ENCODE peak calls at places on chromosomes 7 and 10, in five cellular contexts. K, B, Q, Y and H are unnamed samples.

GRCh38 chr10:42955493-42955889 is 121.4 kb upstream of the RET start:
- DNase-seq in B (no peak), K (no peak), Q (peak; percentile 24), Y (no peak), H (no peak)

GRCh38 chr10:101136007-101136707 is 5.1 kb downstream of the TLX1 start:
- DNase-seq in K (no peak), Q (no peak), Y (no peak), B (no peak), H (no peak)

GRCh38 chr7:107948645-107949442 is 54.1 kb downstream of the LAMB1 start:
- DNase-seq in Y (no peak), K (peak; percentile 73), Q (no peak), B (no peak), H (no peak)

GRCh38 chr10:79318369-79318768 is 28.9 kb upstream of the PPIF start:
- DNase-seq in Q (no peak), K (no peak), B (no peak), Y (no peak), H (no peak)

GRCh38 chr7:55177589-55178261 is 158.9 kb downstream of the EGFR start:
- DNase-seq in Q (peak; percentile 58), K (no peak), B (no peak), Y (no peak), H (peak; percentile 51)

GRCh38 chr7:45469103-45469502 is 105.1 kb upstream of the ADCY1 start:
- DNase-seq in K (no peak), B (no peak), Y (no peak), Q (no peak), H (no peak)

GRCh38 chr7:6026011-6026819 is 5.0 kb upstream of the ANKRD61 start:
- DNase-seq in Q (peak; percentile 91), Y (peak; percentile 80), B (peak; percentile 69), K (no peak), H (peak; percentile 75)

GRCh38 chr10:132167041-132167674 is 19.6 kb upstream of the DPYSL4 start:
- DNase-seq in K (no peak), B (no peak), Y (no peak), Q (peak; percentile 43), H (no peak)

GRCh38 chr7:132098337-132098736 is 477.9 kb downstream of the PLXNA4 start:
- DNase-seq in B (no peak), Y (no peak), Q (no peak), K (no peak), H (no peak)

GRCh38 chr10:128431506-128431905 is 305.3 kb upstream of the MKI67 start:
- DNase-seq in B (no peak), K (no peak), Y (no peak), Q (no peak), H (no peak)

GRCh38 chr10:61835909-61836232 is 65.6 kb upstream of the ARID5B start:
- DNase-seq in Y (no peak), B (no peak), Q (no peak), K (no peak), H (no peak)

GRCh38 chr7:94848531-94848930 is 58.9 kb upstream of the PPP1R9A start:
- DNase-seq in K (no peak), Q (no peak), Y (no peak), B (no peak), H (no peak)

GRCh38 chr10:43120116-43120947 is 17.9 kb upstream of the CSGALNACT2 start:
- DNase-seq in Y (no peak), B (no peak), K (no peak), Q (peak; percentile 34), H (no peak)

GRCh38 chr7:42930889-42931288 is 1.1 kb downstream of the PSMA2 start:
- DNase-seq in Q (no peak), K (no peak), Y (no peak), B (no peak), H (no peak)
- H3K4me3 ChIP-seq in Q (peak overlapping the region; percentile 93), K (peak overlapping the region; percentile 87), Y (peak overlapping the region; percentile 73), B (peak overlapping the region; percentile 100), H (peak overlapping the region; percentile 88)

GRCh38 chr10:89954787-89955566 is 253.6 kb downstream of the KIF20B start:
- DNase-seq in Q (no peak), Y (no peak), B (no peak), K (no peak), H (no peak)
- H3K4me3 ChIP-seq in Q (no peak overlapping the region), Y (no peak overlapping the region), B (no peak overlapping the region), K (no peak overlapping the region), H (no peak overlapping the region)

DNA sequence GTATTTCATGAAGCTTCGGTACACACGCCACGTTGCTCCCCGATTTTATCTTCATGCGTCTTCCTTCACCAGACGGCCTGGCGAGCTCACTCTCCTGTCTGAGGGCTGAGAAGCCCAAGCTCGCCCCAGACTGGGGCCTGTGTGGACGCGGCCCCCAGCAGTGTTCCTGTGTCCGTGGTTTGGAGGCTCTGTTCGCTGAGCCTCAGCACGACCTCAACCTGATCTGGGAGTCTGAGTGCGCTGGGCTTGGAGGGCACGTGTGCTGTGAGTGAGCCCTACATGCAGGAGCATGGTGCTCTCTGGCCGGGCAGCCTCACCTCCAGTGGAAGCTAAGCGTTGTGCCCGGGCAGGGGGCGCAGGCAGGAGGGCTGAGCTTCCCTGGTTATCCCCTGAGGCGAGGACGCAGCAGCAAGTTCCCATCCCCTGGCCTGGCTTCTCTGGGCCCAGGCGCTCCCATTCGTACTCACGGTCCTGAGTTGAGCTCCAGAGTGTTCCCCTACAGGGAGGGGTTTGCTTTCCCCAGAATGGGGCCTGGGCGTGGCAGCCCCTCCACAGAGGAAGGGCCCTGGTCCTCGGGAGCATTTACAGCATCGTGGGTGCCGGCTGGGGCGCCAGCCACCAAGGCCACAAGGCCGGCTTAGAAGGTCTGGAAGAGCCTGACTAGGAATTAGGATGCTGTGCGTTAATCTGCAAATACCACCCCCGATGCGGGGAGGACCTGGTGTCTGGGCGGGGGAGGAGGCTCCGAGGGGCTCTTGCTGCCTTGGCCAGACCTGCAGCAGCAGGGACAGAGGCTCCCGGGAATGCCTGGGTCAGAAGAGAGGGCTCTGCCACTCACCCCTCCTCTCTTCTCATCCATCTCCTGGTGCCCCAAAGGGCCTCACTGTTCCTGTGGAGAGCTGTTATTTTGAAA is 400.6 kb downstream of the DNAJB6 start:
- DNase-seq in B (no peak), K (no peak), Y (no peak), Q (peak; percentile 26), H (no peak)
- H3K4me3 ChIP-seq in B (no peak overlapping the region), K (no peak overlapping the region), Y (no peak overlapping the region), Q (no peak overlapping the region), H (peak overlapping the region; percentile 33)

GRCh38 chr10:107166378-107166777 is 1.9 kb upstream of the SORCS1 start:
- DNase-seq in B (no peak), Y (no peak), Q (no peak), K (no peak), H (no peak)

GRCh38 chr10:107165007-107165406 is 501 bp upstream of the SORCS1 start:
- DNase-seq in Y (no peak), B (no peak), Q (no peak), K (no peak), H (no peak)

GRCh38 chr10:107160866-107161265 is 3.6 kb downstream of the SORCS1 start:
- DNase-seq in B (no peak), K (no peak), Y (no peak), Q (no peak), H (no peak)

GRCh38 chr10:107163086-107163880 is 1.2 kb downstream of the SORCS1 start:
- DNase-seq in Y (no peak), Q (no peak), B (no peak), K (no peak), H (no peak)

DNA sequence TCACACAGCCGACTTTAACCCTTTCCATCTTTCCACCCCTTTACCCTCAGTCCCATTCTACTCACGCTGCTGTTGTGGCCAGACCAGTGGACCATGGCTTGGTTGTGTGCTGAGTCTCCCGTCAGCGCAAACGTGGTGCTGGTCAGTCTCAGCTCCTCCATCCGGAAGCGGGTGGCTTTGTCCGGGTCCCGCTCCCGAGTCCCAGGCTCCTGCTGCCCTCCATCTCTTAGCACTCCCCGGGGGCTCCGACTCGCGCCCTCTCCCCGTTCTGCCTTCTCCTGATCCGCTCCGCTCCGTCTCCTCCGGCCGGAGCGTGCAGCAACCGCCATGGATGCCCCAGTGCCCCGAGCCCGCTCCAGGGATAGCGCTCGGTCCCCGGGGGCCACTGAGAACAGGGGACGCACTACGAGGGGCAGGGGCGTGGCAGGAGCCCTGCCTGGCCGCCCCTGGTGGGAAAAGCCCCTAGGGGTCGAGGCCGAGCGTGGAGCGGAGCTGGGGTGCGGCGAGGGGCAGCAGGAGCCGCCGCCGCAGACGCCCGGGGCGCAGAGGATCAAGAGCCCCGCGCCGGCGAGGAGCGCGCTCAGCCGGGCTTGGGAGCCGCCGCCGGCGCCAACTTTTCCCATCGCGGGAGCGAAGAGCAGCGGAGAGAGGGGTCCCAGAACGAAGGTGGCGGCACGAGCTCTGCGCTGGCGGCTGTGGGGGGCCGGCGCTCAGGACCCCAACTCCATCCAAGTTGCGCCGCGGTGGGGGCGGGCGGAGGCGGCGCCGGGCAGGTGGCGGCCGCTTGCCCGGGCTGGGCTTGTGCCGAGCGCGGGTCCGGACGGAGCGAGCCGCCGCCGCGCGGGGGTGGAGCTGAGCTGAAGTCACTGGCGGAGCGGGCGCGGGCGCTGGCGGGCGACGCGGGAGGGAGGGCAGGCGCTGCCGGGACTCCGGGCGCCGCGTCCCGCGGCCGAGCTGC is at the start of gene SORCS1:
- DNase-seq in Y (no peak), B (no peak), Q (no peak), K (no peak), H (peak; percentile 34)
- H3K4me3 ChIP-seq in Y (peak within 1 kb of the TSS; percentile 48), B (no peak within 1 kb of the TSS), Q (peak within 1 kb of the TSS; percentile 22), K (no peak within 1 kb of the TSS), H (peak within 1 kb of the TSS; percentile 64)

GRCh38 chr10:22345301-22346086 is at the start of gene SPAG6:
- DNase-seq in B (peak; percentile 23), Q (peak; percentile 71), Y (no peak), K (no peak), H (peak; percentile 52)
- H3K4me3 ChIP-seq in B (no peak within 1 kb of the TSS), Q (peak within 1 kb of the TSS; percentile 54), Y (peak within 1 kb of the TSS; percentile 37), K (no peak within 1 kb of the TSS), H (peak within 1 kb of the TSS; percentile 38)

GRCh38 chr7:26538216-26538615 is 246.6 kb downstream of the SNX10 start:
- DNase-seq in K (no peak), B (no peak), Q (no peak), Y (no peak), H (no peak)
- H3K4me3 ChIP-seq in K (no peak overlapping the region), B (no peak overlapping the region), Q (no peak overlapping the region), Y (no peak overlapping the region), H (no peak overlapping the region)

DNA sequence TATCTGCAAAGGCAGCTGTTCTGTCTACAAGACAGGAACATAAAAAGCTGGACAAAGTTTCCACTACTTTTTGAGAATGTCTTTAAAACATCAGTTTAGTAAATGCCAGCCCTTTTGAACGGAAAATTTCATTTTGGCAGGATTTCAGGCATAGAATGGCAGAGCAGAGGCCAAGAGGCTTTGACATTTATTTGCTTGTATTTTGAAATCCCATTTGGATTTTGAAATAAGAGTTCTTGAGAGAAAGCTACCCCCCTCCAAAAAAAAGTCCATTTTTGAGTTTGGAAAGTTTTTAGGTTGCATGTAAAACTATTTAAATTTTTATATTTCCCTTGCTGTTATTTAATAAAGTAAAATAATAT is 3.1 kb upstream of the ETV1 start:
- DNase-seq in K (no peak), B (no peak), Y (no peak), Q (no peak), H (no peak)
- H3K4me3 ChIP-seq in K (no peak overlapping the region), B (no peak overlapping the region), Y (no peak overlapping the region), Q (peak overlapping the region; percentile 70), H (peak overlapping the region; percentile 75)

GRCh38 chr10:106682175-106682574 is 482.3 kb downstream of the SORCS1 start:
- DNase-seq in K (no peak), Y (no peak), B (no peak), Q (no peak), H (no peak)

GRCh38 chr10:106679314-106679713 is 485.2 kb downstream of the SORCS1 start:
- DNase-seq in K (no peak), Y (no peak), Q (no peak), B (no peak), H (no peak)

DNA sequence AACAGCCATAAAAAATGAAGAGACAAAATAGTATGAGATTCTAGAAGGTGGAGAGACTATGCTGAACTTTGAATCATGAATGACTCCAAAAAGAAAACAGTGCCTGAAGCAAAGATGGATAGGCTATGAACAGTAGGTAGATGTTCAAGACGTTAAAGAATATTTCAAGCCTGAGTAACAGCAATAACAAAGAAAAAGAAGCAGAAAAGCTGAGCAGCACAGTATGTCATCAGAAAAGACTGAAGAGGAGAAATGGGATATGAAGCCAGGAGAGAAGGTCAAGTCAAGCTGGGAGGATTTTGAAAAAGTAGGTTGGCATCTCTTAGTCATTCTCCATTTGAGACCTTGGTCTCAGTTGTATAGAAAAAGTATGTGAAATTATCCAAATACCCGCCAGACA is 484.4 kb downstream of the SORCS1 start:
- DNase-seq in Y (no peak), Q (no peak), K (no peak), B (no peak), H (no peak)
- H3K4me3 ChIP-seq in Y (no peak overlapping the region), Q (no peak overlapping the region), K (no peak overlapping the region), B (no peak overlapping the region), H (no peak overlapping the region)